ENCODE peak calls at places on chromosomes 13 and 19, in six cellular contexts. Y is hepatocyte, T is MM.1S, F is sigmoid colon, D is PC-9, W is thoracic aorta. I is an unnamed sample.

GRCh38 chr19:50465986-50466771 is 10.1 kb upstream of the EMC10 start:
- DNase-seq in D (no peak), Y (peak; percentile 20), T (no peak), W (no peak), F (no peak), I (peak; percentile 52)

GRCh38 chr19:33194527-33194883 is 375 bp downstream of the LRP3 start:
- DNase-seq in T (no peak), D (no peak), W (no peak), F (no peak), Y (peak; percentile 44), I (no peak)

GRCh38 chr13:20559659-20560356 is 7.1 kb upstream of the IFT88 start:
- DNase-seq in F (no peak), D (no peak), Y (peak; percentile 22), T (no peak), W (no peak), I (no peak)

GRCh38 chr19:58007285-58007684 is 4.7 kb upstream of the ZNF606 start:
- DNase-seq in Y (no peak), T (no peak), F (no peak), W (no peak), D (no peak), I (peak; percentile 20)

GRCh38 chr13:113664751-113665581 is 2.1 kb upstream of the GRK1 start:
- DNase-seq in W (no peak), D (no peak), T (no peak), F (peak; percentile 37), Y (no peak), I (peak; percentile 8)

GRCh38 chr19:14272623-14273022 is 66.7 kb upstream of the ADGRL1 start:
- DNase-seq in T (no peak), Y (no peak), D (no peak), W (no peak), F (no peak), I (no peak)

GRCh38 chr19:38742906-38743305 is 1.4 kb downstream of the CAPN12 start:
- DNase-seq in T (no peak), F (no peak), Y (no peak), D (no peak), W (no peak), I (no peak)

GRCh38 chr19:5141278-5141925 is 172.5 kb downstream of the KDM4B start:
- DNase-seq in F (no peak), T (no peak), W (no peak), D (no peak), Y (no peak), I (peak; percentile 16)

GRCh38 chr13:109180905-109181425 is 551.6 kb downstream of the MYO16 start:
- DNase-seq in F (no peak), T (peak; percentile 62), D (peak; percentile 57), W (no peak), Y (peak; percentile 38), I (no peak)

GRCh38 chr13:95246292-95247082 is 54.8 kb downstream of the ABCC4 start:
- DNase-seq in T (no peak), W (no peak), Y (no peak), D (peak; percentile 95), F (no peak), I (no peak)

GRCh38 chr19:6260912-6261636 is 18.7 kb downstream of the MLLT1 start:
- DNase-seq in Y (peak; percentile 54), F (no peak), T (no peak), W (no peak), D (no peak), I (peak; percentile 65)

GRCh38 chr19:18357442-18358264 is 17.3 kb downstream of the PGPEP1 start:
- DNase-seq in F (no peak), T (no peak), D (no peak), Y (no peak), W (no peak), I (no peak)

DNA sequence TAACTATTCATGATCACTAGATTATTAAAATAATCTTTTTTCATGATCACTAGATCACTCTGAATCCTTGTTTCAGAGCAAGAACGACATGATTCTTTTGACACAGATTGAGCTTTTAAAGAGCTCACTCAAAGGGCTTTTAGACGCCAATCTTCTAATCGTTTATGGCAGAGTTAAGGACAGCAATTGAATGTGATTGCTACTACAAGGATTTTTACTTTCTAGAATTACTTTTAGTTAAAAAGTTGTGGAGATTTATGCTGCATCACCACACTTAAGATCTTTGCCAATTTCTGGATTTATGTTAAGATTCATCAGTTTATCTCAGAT is 1.3 kb downstream of the EXOSC8 start:
- DNase-seq in W (no peak), F (no peak), T (no peak), Y (no peak), D (no peak), I (no peak)
- H3K4me1 ChIP-seq in W (peaks cover 16% of the 10 kb centered on the region), F (no peaks in the 10 kb centered on the region), T (no peaks in the 10 kb centered on the region), Y (peaks cover 14% of the 10 kb centered on the region), D (peaks cover 6% of the 10 kb centered on the region), I (no peaks in the 10 kb centered on the region)

GRCh38 chr13:32081591-32081990 is 50.0 kb downstream of the FRY start:
- DNase-seq in D (no peak), Y (no peak), W (no peak), F (no peak), T (no peak), I (no peak)
- H3K4me1 ChIP-seq in D (no peaks in the 10 kb centered on the region), Y (no peaks in the 10 kb centered on the region), W (no peaks in the 10 kb centered on the region), F (no peaks in the 10 kb centered on the region), T (no peaks in the 10 kb centered on the region), I (no peaks in the 10 kb centered on the region)

DNA sequence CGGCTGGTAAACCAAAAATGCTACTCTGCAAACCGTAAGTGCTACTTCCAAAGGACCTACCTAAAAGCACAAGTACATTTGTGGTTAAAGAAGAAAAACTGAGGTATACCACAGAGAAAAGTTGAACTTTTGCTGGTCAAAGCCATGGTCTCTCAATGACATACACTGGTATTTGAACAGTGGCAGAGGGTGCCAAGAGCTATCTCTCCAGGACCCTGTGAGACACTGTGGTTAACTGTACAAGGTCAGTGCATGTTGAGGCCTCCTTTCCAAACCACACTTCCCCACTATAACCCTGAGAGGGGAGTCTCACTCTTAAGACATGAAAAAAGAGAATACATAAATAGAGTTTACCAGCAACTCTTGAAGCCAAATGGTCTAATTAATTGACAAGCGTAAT is 49.5 kb downstream of the COL4A1 start:
- DNase-seq in W (no peak), Y (no peak), F (no peak), D (no peak), T (no peak), I (no peak)
- H3K4me1 ChIP-seq in W (peaks cover 49% of the 10 kb centered on the region), Y (peaks cover 7% of the 10 kb centered on the region), F (no peaks in the 10 kb centered on the region), D (peaks cover 12% of the 10 kb centered on the region), T (no peaks in the 10 kb centered on the region), I (peaks cover 6% of the 10 kb centered on the region)

DNA sequence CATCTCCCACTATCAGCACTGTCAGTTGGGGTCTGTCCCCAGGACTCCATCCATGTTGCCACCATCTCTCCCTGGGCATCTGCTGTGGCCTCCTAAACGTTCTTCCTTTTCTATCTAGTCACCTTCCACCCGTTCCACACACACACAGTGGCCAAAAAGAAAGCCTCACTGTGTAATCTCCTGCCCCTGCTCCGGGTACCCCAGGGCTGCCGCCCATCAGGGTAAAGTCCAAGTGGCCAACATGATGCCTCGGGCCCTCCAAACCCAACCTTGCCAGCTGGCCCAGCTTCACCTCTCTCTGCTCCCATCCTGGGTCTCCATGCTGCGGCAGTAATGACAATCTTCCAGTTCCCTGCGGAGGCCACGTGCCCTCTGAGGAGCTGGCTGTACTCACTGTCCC is 29.4 kb upstream of the PEG3 start:
- DNase-seq in D (no peak), T (no peak), Y (no peak), F (no peak), W (no peak), I (no peak)
- H3K4me1 ChIP-seq in D (no peaks in the 10 kb centered on the region), T (no peaks in the 10 kb centered on the region), Y (no peaks in the 10 kb centered on the region), F (no peaks in the 10 kb centered on the region), W (no peaks in the 10 kb centered on the region), I (no peaks in the 10 kb centered on the region)

GRCh38 chr19:10292206-10292788 is 2.5 kb downstream of the ICAM5 start:
- DNase-seq in F (peak; percentile 80), T (peak; percentile 73), W (peak; percentile 28), Y (peak; percentile 89), D (no peak), I (peak; percentile 85)
- H3K4me1 ChIP-seq in F (no peaks in the 10 kb centered on the region), T (peaks cover 33% of the 10 kb centered on the region), W (peaks cover 45% of the 10 kb centered on the region), Y (peaks cover 39% of the 10 kb centered on the region), D (peaks cover 17% of the 10 kb centered on the region), I (no peaks in the 10 kb centered on the region)

GRCh38 chr19:791605-792360 is 5.5 kb upstream of the PTBP1 start:
- DNase-seq in Y (no peak), D (no peak), W (no peak), F (no peak), T (no peak), I (peak; percentile 51)

GRCh38 chr19:788821-789472 is 8.3 kb upstream of the PTBP1 start:
- DNase-seq in T (no peak), W (no peak), Y (no peak), F (no peak), D (no peak), I (no peak)

GRCh38 chr19:787551-787950 is 9.7 kb upstream of the PTBP1 start:
- DNase-seq in Y (no peak), F (no peak), T (no peak), D (no peak), W (no peak), I (no peak)

GRCh38 chr19:790971-791604 is 6.2 kb upstream of the PTBP1 start:
- DNase-seq in F (no peak), D (no peak), Y (no peak), T (no peak), W (no peak), I (no peak)

GRCh38 chr19:789473-790052 is 7.7 kb upstream of the PTBP1 start:
- DNase-seq in T (no peak), Y (no peak), F (no peak), W (no peak), D (no peak), I (peak; percentile 51)
- H3K4me1 ChIP-seq in T (no peaks in the 10 kb centered on the region), Y (peaks cover 16% of the 10 kb centered on the region), F (no peaks in the 10 kb centered on the region), W (no peaks in the 10 kb centered on the region), D (peaks cover under 1% of the 10 kb centered on the region), I (peaks cover 13% of the 10 kb centered on the region)

DNA sequence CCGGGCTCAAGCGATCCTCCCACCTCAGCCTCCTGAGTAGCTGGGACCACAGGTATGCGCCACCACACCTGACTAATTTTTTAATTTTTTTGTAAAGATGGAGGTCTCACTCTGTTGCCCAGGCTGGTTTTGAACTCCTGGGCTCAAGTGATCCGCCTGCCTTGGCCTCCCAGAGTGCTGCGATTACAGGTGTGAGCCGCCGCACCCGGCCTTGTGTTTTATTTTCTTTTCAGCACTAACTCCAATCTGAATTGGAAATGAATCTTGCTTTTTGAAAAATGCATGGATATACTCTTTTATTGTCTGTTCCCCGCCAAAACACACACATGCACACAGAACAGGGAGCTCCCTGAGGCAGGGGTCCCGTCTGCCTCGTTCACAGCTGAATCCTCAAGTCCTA is 1.3 kb upstream of the ISOC2 start:
- DNase-seq in W (no peak), T (no peak), D (no peak), F (no peak), Y (no peak), I (peak; percentile 10)
- H3K4me1 ChIP-seq in W (peaks cover 4% of the 10 kb centered on the region), T (peaks cover 5% of the 10 kb centered on the region), D (peaks cover 13% of the 10 kb centered on the region), F (no peaks in the 10 kb centered on the region), Y (peaks cover 4% of the 10 kb centered on the region), I (peaks cover 10% of the 10 kb centered on the region)

I was measured in BE2C.